ENCODE peak calls at places on chromosomes 11 and 22, in five cellular contexts. Q is cardiac muscle cell, J is tibial artery, H is neuronal stem cell, W is right lobe of liver. A is an unnamed sample. For H3K9me3, the result is how much of the 10 kb centered on the place peaks cover.

GRCh38 chr22:23109441-23109978 is 32.3 kb downstream of the RSPH14 start:
- DNase-seq in Q (no peak), J (no peak), H (no peak), W (no peak), A (peak)

GRCh38 chr11:96012086-96012824 is 88.3 kb upstream of the MTMR2 start:
- DNase-seq in Q (peak), J (peak), H (peak), W (no peak), A (no peak)

GRCh38 chr11:134288486-134288885 is 12.3 kb downstream of the GLB1L3 start:
- DNase-seq in Q (no peak), J (no peak), H (no peak), W (no peak), A (no peak)

GRCh38 chr11:27437824-27438594 is 34.6 kb downstream of the LGR4 start:
- DNase-seq in Q (no peak), J (no peak), H (no peak), W (no peak), A (no peak)

GRCh38 chr11:69476715-69477025 is 4.8 kb upstream of the LINC01488 start:
- DNase-seq in Q (no peak), J (no peak), H (no peak), W (no peak), A (no peak)

GRCh38 chr11:17649261-17649660 is 70.1 kb upstream of the MYOD1 start:
- DNase-seq in Q (no peak), J (no peak), H (no peak), W (no peak), A (peak)

GRCh38 chr11:107631043-107631442 is 40.1 kb downstream of the ELMOD1 start:
- DNase-seq in Q (no peak), J (no peak), H (no peak), W (no peak), A (no peak)

GRCh38 chr11:2818021-2818420 is 67.6 kb downstream of the CDKN1C start:
- DNase-seq in Q (no peak), J (no peak), H (no peak), W (no peak), A (no peak)

GRCh38 chr11:69442012-69442806 is 39.3 kb upstream of the LINC01488 start:
- DNase-seq in Q (no peak), J (peak), H (no peak), W (no peak), A (no peak)

GRCh38 chr11:107591098-107591445 is at the start of gene ELMOD1:
- DNase-seq in Q (peak), J (peak), H (peak), W (peak), A (peak)

GRCh38 chr22:29258407-29259252 is 9.2 kb downstream of the RHBDD3 start:
- DNase-seq in Q (no peak), J (peak), H (no peak), W (no peak), A (no peak)

GRCh38 chr22:37982938-37983859 is 1.2 kb downstream of the SOX10 start:
- DNase-seq in Q (no peak), J (no peak), H (no peak), W (no peak), A (no peak)

GRCh38 chr22:44335903-44336803 is 23.4 kb upstream of the SHISAL1 start:
- DNase-seq in Q (no peak), J (no peak), H (no peak), W (no peak), A (no peak)

GRCh38 chr11:71462726-71463125 is 9.7 kb downstream of the NADSYN1 start:
- DNase-seq in Q (no peak), J (no peak), H (no peak), W (no peak), A (no peak)

GRCh38 chr11:9859491-9860305 is 195.8 kb downstream of the SWAP70 start:
- DNase-seq in Q (peak), J (no peak), H (no peak), W (no peak), A (no peak)

GRCh38 chr11:111733655-111734088 is 32.5 kb downstream of the PPP2R1B start:
- DNase-seq in Q (peak), J (peak), H (no peak), W (peak), A (no peak)

GRCh38 chr11:72573380-72573949 is 100.8 kb downstream of the PDE2A start:
- DNase-seq in Q (peak), J (no peak), H (peak), W (peak), A (peak)

GRCh38 chr11:60914620-60915249 is 777 bp downstream of the TMEM109 start:
- DNase-seq in Q (peak), J (no peak), H (no peak), W (no peak), A (peak)

GRCh38 chr11:94546886-94547285 is 3.2 kb downstream of the FUT4 start:
- DNase-seq in Q (no peak), J (no peak), H (no peak), W (no peak), A (no peak)

GRCh38 chr11:1391165-1392010 is 1.7 kb downstream of the BRSK2 start:
- DNase-seq in Q (no peak), J (no peak), H (no peak), W (no peak), A (no peak)

GRCh38 chr11:1393038-1393710 is 3.4 kb downstream of the BRSK2 start:
- DNase-seq in Q (no peak), J (no peak), H (no peak), W (no peak), A (no peak)

GRCh38 chr11:1392111-1392510 is 2.4 kb downstream of the BRSK2 start:
- DNase-seq in Q (no peak), J (no peak), H (no peak), W (no peak), A (no peak)

GRCh38 chr11:1390603-1391164 is 950 bp downstream of the BRSK2 start:
- DNase-seq in Q (no peak), J (no peak), H (no peak), W (no peak), A (no peak)

GRCh38 chr11:1392561-1392960 is 2.8 kb downstream of the BRSK2 start:
- DNase-seq in Q (no peak), J (no peak), H (no peak), W (no peak), A (no peak)
- H3K27ac ChIP-seq in Q (no peak), J (no peak), H (no peak), W (no peak), A (no peak)

GRCh38 chr11:43944761-43945311 is 2.4 kb downstream of the C11orf96 start:
- DNase-seq in Q (peak), J (peak), H (no peak), W (peak), A (peak)

GRCh38 chr11:43943357-43943930 is 1.0 kb downstream of the C11orf96 start:
- DNase-seq in Q (peak), J (no peak), H (no peak), W (no peak), A (peak)

GRCh38 chr11:43943931-43944751 is 1.7 kb downstream of the C11orf96 start:
- DNase-seq in Q (peak), J (peak), H (no peak), W (no peak), A (no peak)

GRCh38 chr11:43942651-43943356 is 367 bp downstream of the C11orf96 start:
- DNase-seq in Q (peak), J (peak), H (no peak), W (no peak), A (peak)

GRCh38 chr11:43941257-43941879 is 1.1 kb upstream of the C11orf96 start:
- DNase-seq in Q (peak), J (no peak), H (no peak), W (no peak), A (no peak)
- H3K4me3 ChIP-seq in Q (peak), J (peak), H (no peak), W (no peak), A (peak)

GRCh38 chr22:47372596-47373385 is 610.3 kb downstream of the TBC1D22A start:
- DNase-seq in Q (no peak), J (peak), H (no peak), W (peak), A (no peak)

GRCh38 chr22:47372111-47372581 is 609.7 kb downstream of the TBC1D22A start:
- DNase-seq in Q (no peak), J (no peak), H (no peak), W (peak), A (no peak)

GRCh38 chr22:47369431-47370015 is 607.1 kb downstream of the TBC1D22A start:
- DNase-seq in Q (no peak), J (no peak), H (no peak), W (peak), A (no peak)

GRCh38 chr22:47370448-47371262 is 608.2 kb downstream of the TBC1D22A start:
- DNase-seq in Q (no peak), J (peak), H (no peak), W (peak), A (no peak)

GRCh38 chr22:47371263-47372090 is 609.0 kb downstream of the TBC1D22A start:
- DNase-seq in Q (no peak), J (no peak), H (no peak), W (peak), A (no peak)
- H3K9me3 ChIP-seq in Q (under half), J (under half), H (under half), W (under half), A (under half)

DNA sequence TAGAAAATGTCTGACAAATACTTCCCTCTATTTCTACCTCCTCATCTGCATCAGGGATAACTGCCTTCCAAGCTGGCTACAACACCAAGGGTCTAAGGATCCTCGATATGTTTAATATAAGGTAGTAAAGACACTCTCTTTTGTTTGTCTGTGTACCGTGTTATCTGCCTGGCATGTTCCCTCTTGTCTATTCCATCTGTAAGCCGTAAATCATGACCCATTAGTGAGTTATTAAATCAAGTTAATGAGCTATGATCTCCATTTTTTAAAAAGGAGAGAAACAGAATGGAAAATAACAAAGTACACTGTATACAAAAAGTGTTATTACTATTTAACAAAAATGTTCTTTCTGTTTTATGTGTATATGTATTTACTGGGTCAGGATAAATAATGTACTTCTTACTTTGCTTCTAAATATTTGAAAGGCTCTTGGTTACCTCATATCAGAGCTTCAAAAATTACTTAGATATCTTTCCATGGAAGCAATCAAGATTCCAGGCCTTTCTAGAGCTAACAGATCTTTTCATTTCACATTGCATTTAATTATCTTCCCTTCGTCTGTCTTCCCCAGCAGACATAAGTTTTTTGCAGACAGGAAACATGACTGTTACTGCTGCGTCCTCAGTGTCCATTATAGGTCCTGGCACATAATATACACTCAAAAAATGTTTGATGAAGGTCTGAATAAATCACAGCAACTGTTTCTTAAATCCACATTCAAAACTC is 342.6 kb upstream of the CCDC90B start:
- DNase-seq in Q (no peak), J (no peak), H (no peak), W (no peak), A (no peak)
- H3K27ac ChIP-seq in Q (no peak), J (no peak), H (no peak), W (no peak), A (no peak)

DNA sequence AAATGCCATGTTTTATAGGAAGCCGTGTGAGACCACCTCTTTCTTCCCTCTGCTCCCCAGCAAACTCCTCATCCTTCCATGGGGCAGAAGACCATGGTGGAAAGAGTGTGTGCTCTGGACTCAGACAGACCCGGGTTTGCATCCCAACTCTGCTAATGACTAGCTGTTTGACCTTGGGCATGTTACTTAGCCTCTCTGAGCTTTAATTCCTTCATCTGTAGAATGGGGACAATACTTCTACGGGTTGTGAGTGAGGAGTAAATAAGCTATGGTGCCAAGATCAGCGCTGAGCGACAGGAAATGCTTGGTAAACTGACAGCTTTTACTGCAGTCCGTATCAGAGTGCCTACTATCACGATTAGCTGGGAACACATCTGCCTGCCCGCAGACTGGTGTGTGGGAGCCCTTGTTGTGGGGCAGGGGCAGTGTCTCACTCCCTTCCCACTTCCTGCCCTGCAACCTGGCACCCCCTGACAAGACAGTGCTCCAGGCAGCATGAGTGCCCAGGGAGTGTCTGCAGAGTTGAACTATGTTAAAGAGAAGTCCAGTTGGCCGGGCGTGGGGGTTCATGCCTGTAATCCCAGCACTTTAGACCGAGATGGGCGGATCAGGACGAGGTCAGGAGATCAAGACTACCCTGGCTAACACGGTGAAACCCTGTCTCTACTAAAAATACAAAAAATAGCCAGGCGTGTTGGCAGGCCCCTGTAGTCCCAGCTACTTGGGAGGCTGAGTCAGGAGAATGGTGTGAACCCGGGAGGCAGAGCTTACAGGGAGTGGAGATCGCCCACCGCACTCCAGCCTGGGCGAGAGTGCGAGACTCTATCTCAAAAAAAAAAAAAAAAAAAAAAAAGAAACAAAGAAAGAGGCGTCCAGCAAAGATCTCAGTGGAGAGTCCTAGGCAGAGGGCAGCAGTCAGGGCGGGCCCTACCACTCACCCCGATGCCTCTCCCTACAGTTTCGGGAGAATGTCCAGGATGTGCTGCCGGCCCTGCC is 2.2 kb downstream of the SEC14L2 start:
- DNase-seq in Q (no peak), J (no peak), H (no peak), W (peak), A (no peak)
- H3K4me3 ChIP-seq in Q (no peak), J (no peak), H (no peak), W (peak), A (no peak)

DNA sequence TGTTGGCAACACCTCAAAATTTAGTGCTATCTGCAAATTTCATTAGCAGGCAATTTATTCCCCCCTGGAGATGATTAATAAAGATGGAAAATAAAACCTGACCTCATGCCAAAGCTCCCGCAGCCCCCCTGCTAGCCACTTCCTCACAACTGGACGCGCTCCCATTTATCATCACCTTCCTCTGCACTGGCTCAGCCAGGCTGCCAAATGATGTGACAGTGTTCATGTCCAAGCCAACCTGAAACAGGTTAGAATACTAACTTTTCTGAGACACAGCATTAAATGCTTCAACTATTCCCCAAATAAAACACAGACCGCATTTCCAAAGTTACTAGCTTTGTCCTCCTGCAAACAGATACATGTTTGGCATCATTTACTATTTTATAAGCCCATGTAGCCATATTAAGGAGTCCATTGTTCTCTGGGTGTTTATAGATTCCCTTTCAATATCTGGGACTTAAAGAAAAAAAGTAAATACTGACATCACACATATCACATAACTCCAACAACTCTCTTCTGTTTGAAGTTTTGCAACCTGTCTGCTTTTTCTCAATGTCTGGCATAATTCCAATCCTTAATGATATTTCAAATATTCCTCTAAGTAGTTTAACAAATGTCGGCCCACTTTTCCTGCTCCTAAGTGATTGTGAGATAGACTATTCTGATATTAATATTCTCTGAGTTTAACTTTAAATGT is 829.8 kb upstream of the FAT3 start:
- DNase-seq in Q (no peak), J (no peak), H (no peak), W (no peak), A (no peak)
- H3K9me3 ChIP-seq in Q (under half), J (under half), H (under half), W (under half), A (under half)

GRCh38 chr22:45804986-45805325 is 133.3 kb downstream of the ATXN10 start:
- DNase-seq in Q (peak), J (no peak), H (no peak), W (no peak), A (peak)
- H3K27ac ChIP-seq in Q (no peak), J (no peak), H (no peak), W (no peak), A (peak)

DNA sequence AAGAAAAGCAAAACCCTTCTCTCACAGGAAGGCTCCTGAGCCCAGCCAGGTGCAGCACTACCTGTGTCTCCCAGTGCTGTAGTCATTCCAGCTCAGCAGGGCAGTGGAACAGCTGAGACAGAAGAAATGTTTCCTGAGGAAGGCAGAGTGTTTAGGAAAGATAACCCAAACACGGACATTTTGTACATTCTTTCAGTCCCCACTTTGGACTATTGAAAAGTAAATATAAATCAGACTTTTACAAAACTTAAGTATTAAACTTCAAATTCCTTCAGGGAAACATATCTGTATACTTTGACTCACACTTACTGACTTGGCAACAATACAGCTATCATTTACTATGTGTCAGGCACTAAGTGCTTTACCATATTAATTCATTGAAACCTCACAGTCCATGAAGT is 40.4 kb downstream of the RRAS2 start:
- DNase-seq in Q (no peak), J (no peak), H (no peak), W (no peak), A (no peak)
- H3K4me3 ChIP-seq in Q (no peak), J (no peak), H (no peak), W (no peak), A (no peak)